ENCODE peak calls at places on chromosomes 5 and 9, in four cellular contexts. Z is A549, S is tibial nerve, O is stomach. N is an unnamed sample.

GRCh38 chr9:34651286-34651685 is 699 bp upstream of the IL11RA start:
- DNase-seq in Z (no peak), S (no peak), O (peak; percentile 71), N (peak; percentile 47)

GRCh38 chr9:91844656-91845291 is 105.3 kb downstream of the ROR2 start:
- DNase-seq in Z (no peak), S (no peak), O (peak; percentile 16), N (no peak)

GRCh38 chr9:92547356-92547755 is 11.6 kb upstream of the ECM2 start:
- DNase-seq in Z (no peak), S (no peak), O (no peak), N (no peak)

GRCh38 chr5:160458971-160459800 is 37.5 kb downstream of the PTTG1 start:
- DNase-seq in Z (no peak), S (no peak), O (no peak), N (no peak)

GRCh38 chr5:31898246-31898645 is 259.3 kb downstream of the PDZD2 start:
- DNase-seq in Z (no peak), S (no peak), O (no peak), N (no peak)

GRCh38 chr5:17305024-17305423 is 87.6 kb downstream of the BASP1 start:
- DNase-seq in Z (peak; percentile 97), S (no peak), O (no peak), N (no peak)

GRCh38 chr5:116411101-116411571 is 163.5 kb downstream of the SEMA6A start:
- DNase-seq in Z (no peak), S (no peak), O (no peak), N (no peak)

GRCh38 chr5:109931049-109931448 is 241.3 kb downstream of the MAN2A1 start:
- DNase-seq in Z (no peak), S (no peak), O (no peak), N (no peak)

GRCh38 chr9:33687779-33688178 is 107.6 kb upstream of the PRSS3 start:
- DNase-seq in Z (peak; percentile 26), S (no peak), O (no peak), N (no peak)

GRCh38 chr9:89448381-89448780 is 49.5 kb downstream of the SEMA4D start:
- DNase-seq in Z (no peak), S (no peak), O (no peak), N (no peak)

GRCh38 chr9:130438368-130438981 is 6.3 kb upstream of the ASS1 start:
- DNase-seq in Z (no peak), S (no peak), O (no peak), N (no peak)

GRCh38 chr9:112249277-112249676 is 74.2 kb upstream of the SUSD1 start:
- DNase-seq in Z (no peak), S (no peak), O (no peak), N (no peak)

GRCh38 chr9:123355761-123356520 is at the start of gene CRB2:
- DNase-seq in Z (peak; percentile 33), S (no peak), O (no peak), N (no peak)

GRCh38 chr9:12640866-12641636 is 52.1 kb upstream of the TYRP1 start:
- DNase-seq in Z (no peak), S (no peak), O (no peak), N (no peak)

GRCh38 chr5:33153891-33154290 is 286.9 kb upstream of the TARS1 start:
- DNase-seq in Z (no peak), S (no peak), O (no peak), N (no peak)

GRCh38 chr5:19795218-19795617 is 192.8 kb downstream of the CDH18 start:
- DNase-seq in Z (peak; percentile 3), S (no peak), O (no peak), N (no peak)

GRCh38 chr5:155475318-155475717 is 461.8 kb downstream of the KIF4B start:
- DNase-seq in Z (no peak), S (no peak), O (no peak), N (no peak)

GRCh38 chr9:20781086-20781485 is 97.0 kb downstream of the FOCAD start:
- DNase-seq in Z (peak; percentile 7), S (no peak), O (no peak), N (no peak)

GRCh38 chr9:125258832-125259534 is 2.6 kb upstream of the GAPVD1 start:
- DNase-seq in Z (no peak), S (no peak), O (no peak), N (no peak)

DNA sequence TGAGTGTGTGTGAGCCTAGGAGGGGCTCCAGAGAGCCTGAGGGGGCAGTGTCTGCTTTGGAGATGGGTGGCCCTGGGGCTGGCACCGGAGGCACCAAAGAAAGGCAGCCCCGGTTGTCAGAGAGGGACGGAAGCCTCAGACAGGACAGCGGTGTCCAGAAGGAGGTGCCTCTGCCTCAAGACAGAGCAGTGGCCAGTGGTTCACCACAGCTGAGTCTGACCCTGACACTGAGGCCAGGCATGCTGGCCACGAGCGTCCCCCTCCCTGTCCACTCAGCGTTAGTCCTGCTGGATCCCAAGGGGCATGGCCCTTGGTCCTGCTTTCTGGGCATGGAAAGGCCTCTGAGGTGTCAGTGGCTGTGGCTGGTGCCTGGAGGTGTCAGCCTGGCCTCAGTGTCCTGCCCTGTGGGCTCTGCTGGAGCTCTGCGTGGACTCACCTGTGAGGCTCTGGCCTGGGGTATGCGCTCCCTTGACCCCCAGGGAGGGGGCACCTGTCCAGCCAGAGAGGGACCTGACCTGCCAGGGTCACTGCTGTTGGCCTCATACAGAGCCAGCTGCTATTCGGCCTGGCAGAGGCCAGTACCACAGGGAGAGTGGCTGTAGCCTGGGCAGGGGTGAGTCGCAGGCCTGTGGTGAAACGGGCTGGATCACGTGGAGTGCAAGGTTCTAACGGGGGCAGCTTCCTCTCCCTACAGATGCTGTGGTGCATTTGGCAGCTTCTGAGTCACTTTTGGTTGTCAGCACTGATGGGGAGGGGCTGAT is 130.7 kb downstream of the CACNA1B start:
- DNase-seq in Z (no peak), S (no peak), O (peak; percentile 16), N (no peak)
- TF ChIP-seq POLR2A in Z (no peak), S (no peak), O (no peak), N (no peak)

GRCh38 chr5:72427016-72427415 is 80.2 kb downstream of the ZNF366 start:
- DNase-seq in Z (no peak), S (no peak), O (no peak), N (no peak)
- H3K27ac ChIP-seq in Z (no peak overlapping the region), S (peak overlapping the region; percentile 32), O (no peak overlapping the region), N (peak overlapping the region; percentile 46)

GRCh38 chr5:2757563-2758311 is 6.3 kb upstream of the IRX2 start:
- DNase-seq in Z (no peak), S (no peak), O (no peak), N (no peak)
- TF ChIP-seq EP300 in Z (no peak), S (no peak), O (no peak), N (no peak)

GRCh38 chr5:1294839-1295649 is at the start of gene TERT:
- DNase-seq in Z (peak; percentile 63), S (no peak), O (peak; percentile 57), N (peak; percentile 73)
- TF ChIP-seq POLR2A in Z (peak; percentile 33), S (no peak), O (no peak), N (no peak)

DNA sequence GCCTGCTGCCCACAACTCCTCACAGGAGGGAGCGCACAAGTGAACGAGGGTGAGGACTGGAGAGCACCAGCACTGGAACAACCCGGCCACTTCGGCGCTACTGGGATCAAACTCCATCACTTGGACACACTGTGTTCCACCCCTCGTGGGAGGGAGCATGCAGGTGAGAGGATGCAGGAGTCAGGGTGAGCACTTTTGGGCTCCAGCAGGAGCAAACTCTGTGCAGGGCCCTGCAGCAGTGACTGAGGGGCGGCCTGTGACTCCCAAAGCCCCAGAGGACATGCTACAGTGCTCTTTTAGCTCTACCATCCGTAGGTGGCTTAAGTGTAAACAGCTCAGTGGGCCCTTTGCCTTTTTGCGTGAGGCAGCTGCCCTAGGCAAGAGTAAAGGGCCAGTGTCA is 4.4 kb upstream of the MOCS2 start:
- DNase-seq in Z (no peak), S (no peak), O (no peak), N (no peak)
- H3K27ac ChIP-seq in Z (no peak overlapping the region), S (no peak overlapping the region), O (no peak overlapping the region), N (no peak overlapping the region)

GRCh38 chr5:39628348-39628747 is 203.6 kb upstream of the DAB2 start:
- DNase-seq in Z (no peak), S (no peak), O (no peak), N (no peak)
- TF ChIP-seq EP300 in Z (no peak), S (no peak), O (no peak), N (no peak)

GRCh38 chr9:131732061-131732526 is 7.8 kb downstream of the RAPGEF1 start:
- DNase-seq in Z (no peak), S (no peak), O (no peak), N (peak; percentile 57)
- TF ChIP-seq POLR2A in Z (no peak), S (no peak), O (no peak), N (no peak)

N was measured in transverse colon.